ENCODE peak calls at places on chromosome 5, in ten cellular contexts. W is erythroblast, O is stomach, L is A549, U is adrenal gland, N is ovary, B is GM12891, A is HCT116, J is sigmoid colon, V is Peyer's patch. F is an unnamed sample.

GRCh38 chr5:80229902-80230255 is 26.0 kb downstream of the SERINC5 start:
- DNase-seq in W (no peak), O (no peak), L (peak; percentile 31), U (no peak), N (no peak), B (no peak), A (no peak), J (no peak), V (no peak), F (no peak)

GRCh38 chr5:157203417-157203816 is 22.8 kb downstream of the ITK start:
- DNase-seq in W (no peak), O (no peak), L (no peak), U (no peak), N (no peak), B (no peak), A (no peak), J (no peak), V (no peak), F (no peak)

GRCh38 chr5:36502608-36503007 is 103.8 kb upstream of the SLC1A3 start:
- DNase-seq in W (no peak), O (no peak), L (no peak), U (peak; percentile 18), N (no peak), B (no peak), A (no peak), J (no peak), V (no peak), F (peak; percentile 28)

GRCh38 chr5:153267506-153267905 is 223.0 kb upstream of the GRIA1 start:
- DNase-seq in W (no peak), O (no peak), L (no peak), U (no peak), N (no peak), B (no peak), A (no peak), J (no peak), V (no peak), F (no peak)

GRCh38 chr5:112551437-112552018 is 132.5 kb upstream of the EPB41L4A start:
- DNase-seq in W (peak; percentile 86), O (no peak), L (peak; percentile 66), U (peak; percentile 38), N (no peak), B (no peak), A (peak; percentile 59), J (no peak), V (no peak), F (peak; percentile 24)

GRCh38 chr5:159139787-159140186 is 40.1 kb upstream of the EBF1 start:
- DNase-seq in W (no peak), O (no peak), L (no peak), U (no peak), N (no peak), B (no peak), A (no peak), J (no peak), V (no peak), F (no peak)

GRCh38 chr5:123476696-123477095 is 35.3 kb upstream of the CSNK1G3 start:
- DNase-seq in W (no peak), O (no peak), L (no peak), U (no peak), N (no peak), B (no peak), A (no peak), J (no peak), V (no peak), F (no peak)

GRCh38 chr5:538801-539468 is 14.7 kb upstream of the SLC9A3 start:
- DNase-seq in W (no peak), O (no peak), L (no peak), U (no peak), N (no peak), B (no peak), A (no peak), J (peak; percentile 50), V (no peak), F (no peak)

GRCh38 chr5:135245521-135246499 is 153.2 kb downstream of the MACROH2A1 start:
- DNase-seq in W (no peak), O (peak; percentile 23), L (peak; percentile 46), U (peak; percentile 5), N (no peak), B (no peak), A (no peak), J (peak; percentile 60), V (no peak), F (no peak)

GRCh38 chr5:61575103-61575502 is 243.0 kb downstream of the ZSWIM6 start:
- DNase-seq in W (peak; percentile 3), O (no peak), L (peak; percentile 26), U (peak; percentile 49), N (no peak), B (no peak), A (no peak), J (no peak), V (no peak), F (peak; percentile 59)

GRCh38 chr5:157747766-157748700 is 4.5 kb downstream of the LSM11 start:
- DNase-seq in W (no peak), O (no peak), L (no peak), U (no peak), N (no peak), B (no peak), A (no peak), J (no peak), V (no peak), F (no peak)

GRCh38 chr5:141681695-141682641 is at the start of gene ARAP3:
- DNase-seq in W (peak; percentile 90), O (peak; percentile 96), L (peak; percentile 75), U (peak; percentile 92), N (peak; percentile 70), B (no peak), A (peak; percentile 40), J (peak; percentile 90), V (peak; percentile 42), F (peak; percentile 93)

GRCh38 chr5:56663523-56663922 is 151.8 kb upstream of the MAP3K1 start:
- DNase-seq in W (no peak), O (no peak), L (no peak), U (no peak), N (no peak), B (no peak), A (no peak), J (no peak), V (no peak), F (no peak)

GRCh38 chr5:94693043-94693822 is 74.8 kb downstream of the SLF1 start:
- DNase-seq in W (peak; percentile 70), O (no peak), L (peak; percentile 47), U (peak; percentile 31), N (no peak), B (no peak), A (peak; percentile 29), J (no peak), V (no peak), F (no peak)

GRCh38 chr5:33890633-33891032 is 1.2 kb downstream of the ADAMTS12 start:
- DNase-seq in W (no peak), O (no peak), L (peak; percentile 37), U (peak; percentile 27), N (no peak), B (peak; percentile 23), A (no peak), J (no peak), V (no peak), F (peak; percentile 35)
- TF ChIP-seq POLR2A in W (no peak), O (no peak), L (no peak), U (no peak), N (no peak), B (no peak), A (no peak), J (no peak), V (no peak), F (no peak)

DNA sequence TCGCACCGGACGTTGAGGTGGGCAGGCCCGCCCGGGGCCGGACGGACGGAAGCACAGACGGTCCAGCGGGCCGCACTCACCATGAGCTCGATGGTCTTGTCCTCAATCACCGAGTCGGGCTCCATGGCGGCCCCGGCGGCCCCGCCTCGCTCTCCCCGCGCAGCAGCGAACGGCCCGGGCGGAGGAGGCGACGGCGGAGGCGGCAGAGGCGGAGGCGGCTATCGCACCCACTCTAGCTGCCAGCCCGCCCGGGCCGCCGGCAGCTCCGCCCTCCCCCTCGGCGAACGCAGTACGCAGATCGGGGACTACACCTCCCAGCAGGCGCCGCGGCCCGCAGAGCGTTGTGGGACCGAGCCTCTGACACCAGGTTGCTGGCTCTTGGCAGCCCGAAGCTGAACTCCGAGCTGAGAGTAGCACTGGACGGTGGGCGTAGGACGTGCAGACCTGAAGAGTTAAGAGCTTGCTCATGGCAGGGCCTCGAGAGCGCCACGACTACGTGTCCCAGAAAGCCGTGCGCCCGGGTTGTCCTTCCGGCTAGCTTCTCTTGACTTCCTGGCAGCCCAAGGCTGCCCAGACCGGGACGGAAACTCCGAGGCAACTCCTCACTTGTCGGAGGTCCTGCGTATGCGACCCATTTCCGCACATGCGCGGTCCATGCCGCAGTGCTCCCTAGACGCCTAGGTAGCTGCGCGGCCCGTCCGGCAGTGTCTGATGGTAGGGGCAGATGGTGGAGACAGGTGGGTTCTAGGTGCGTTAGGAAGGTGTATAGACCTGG is at the start of gene FBXW11:
- DNase-seq in W (peak; percentile 99), O (peak; percentile 97), L (peak; percentile 97), U (peak; percentile 98), N (peak; percentile 94), B (peak; percentile 85), A (peak; percentile 95), J (peak; percentile 99), V (peak; percentile 95), F (peak; percentile 88)
- TF ChIP-seq POLR2A in W (peak; percentile 90), O (no peak), L (peak; percentile 99), U (peak; percentile 77), N (peak; percentile 81), B (peak; percentile 93), A (peak; percentile 96), J (peak; percentile 79), V (peak; percentile 72), F (peak; percentile 99)

GRCh38 chr5:151156732-151157402 is 712 bp downstream of the ANXA6 start:
- DNase-seq in W (no peak), O (no peak), L (no peak), U (no peak), N (no peak), B (peak; percentile 44), A (no peak), J (peak; percentile 77), V (peak; percentile 62), F (no peak)
- TF ChIP-seq POLR2A in W (no peak), O (no peak), L (no peak), U (peak; percentile 10), N (no peak), B (peak; percentile 54), A (no peak), J (no peak), V (no peak), F (no peak)

GRCh38 chr5:75335486-75335885 is 1.5 kb upstream of the HMGCR start:
- DNase-seq in W (no peak), O (no peak), L (no peak), U (no peak), N (no peak), B (no peak), A (no peak), J (no peak), V (no peak), F (no peak)

GRCh38 chr5:75338408-75338807 is 1.4 kb downstream of the HMGCR start:
- DNase-seq in W (peak; percentile 52), O (no peak), L (no peak), U (no peak), N (no peak), B (no peak), A (no peak), J (no peak), V (no peak), F (no peak)

GRCh38 chr5:75337366-75338021 is 474 bp downstream of the HMGCR start:
- DNase-seq in W (peak; percentile 79), O (peak; percentile 39), L (peak; percentile 13), U (peak; percentile 40), N (peak; percentile 63), B (no peak), A (no peak), J (peak; percentile 73), V (no peak), F (no peak)

GRCh38 chr5:75335952-75336624 is 932 bp upstream of the HMGCR start:
- DNase-seq in W (no peak), O (no peak), L (peak; percentile 90), U (peak; percentile 71), N (no peak), B (peak; percentile 17), A (peak; percentile 73), J (peak; percentile 61), V (no peak), F (peak; percentile 30)

GRCh38 chr5:75336625-75337336 is at the start of gene HMGCR:
- DNase-seq in W (peak; percentile 99), O (peak; percentile 98), L (peak; percentile 100), U (peak; percentile 100), N (peak; percentile 97), B (peak; percentile 83), A (peak; percentile 99), J (peak; percentile 99), V (peak; percentile 98), F (peak; percentile 83)
- TF ChIP-seq POLR2A in W (peak; percentile 94), O (no peak), L (peak; percentile 92), U (peak; percentile 77), N (peak; percentile 47), B (peak; percentile 98), A (peak; percentile 59), J (peak; percentile 78), V (peak; percentile 88), F (peak; percentile 94)

F was measured in H54.